ENCODE peak calls at places on chromosomes 12 and 14, in seven cellular contexts. E is naive thymus-derived CD4-positive, alpha-beta T cell; J is mesendoderm; O is aorta; K is prostate gland; I is uterus; Q is choroid plexus epithelial cell. P is an unnamed sample.

GRCh38 chr12:111488271-111488670 is 82.5 kb downstream of the SH2B3 start:
- DNase-seq in E (no peak), J (no peak), O (no peak), K (no peak), I (peak), Q (peak), P (no peak)

GRCh38 chr14:100440758-100441203 is 117.6 kb downstream of the SLC25A47 start:
- DNase-seq in E (no peak), J (no peak), O (no peak), K (no peak), I (no peak), Q (peak), P (no peak)

GRCh38 chr14:69716483-69717187 is 50.3 kb upstream of the SRSF5 start:
- DNase-seq in E (no peak), J (peak), O (peak), K (no peak), I (no peak), Q (peak), P (no peak)

GRCh38 chr14:31536201-31536960 is 24.8 kb upstream of the NUBPL start:
- DNase-seq in E (no peak), J (no peak), O (no peak), K (no peak), I (no peak), Q (no peak), P (no peak)

GRCh38 chr14:61140872-61141271 is 140.3 kb downstream of the TMEM30B start:
- DNase-seq in E (no peak), J (no peak), O (no peak), K (no peak), I (no peak), Q (peak), P (no peak)

GRCh38 chr12:52350021-52350620 is 17.2 kb downstream of the KRT85 start:
- DNase-seq in E (no peak), J (no peak), O (peak), K (no peak), I (no peak), Q (no peak), P (no peak)

GRCh38 chr12:32336261-32336660 is 63.1 kb upstream of the FGD4 start:
- DNase-seq in E (no peak), J (no peak), O (no peak), K (no peak), I (no peak), Q (peak), P (no peak)

GRCh38 chr14:65826946-65827345 is 414.4 kb downstream of the FUT8 start:
- DNase-seq in E (no peak), J (peak), O (no peak), K (no peak), I (no peak), Q (no peak), P (no peak)

GRCh38 chr12:108542320-108542719 is 18.7 kb downstream of the SART3 start:
- DNase-seq in E (no peak), J (no peak), O (no peak), K (no peak), I (no peak), Q (no peak), P (no peak)

GRCh38 chr12:124869011-124869665 is 5.5 kb upstream of the SCARB1 start:
- DNase-seq in E (no peak), J (peak), O (peak), K (no peak), I (no peak), Q (peak), P (no peak)

GRCh38 chr12:54262403-54262925 is 17.5 kb downstream of the CBX5 start:
- DNase-seq in E (no peak), J (peak), O (no peak), K (no peak), I (no peak), Q (peak), P (no peak)

GRCh38 chr14:100681111-100681510 is 45.6 kb upstream of the DLK1 start:
- DNase-seq in E (no peak), J (no peak), O (no peak), K (no peak), I (no peak), Q (no peak), P (no peak)

GRCh38 chr14:98101323-98101722 is 1170.7 kb downstream of the BCL11B start:
- DNase-seq in E (no peak), J (no peak), O (no peak), K (no peak), I (no peak), Q (no peak), P (no peak)

GRCh38 chr12:33786532-33786931 is 235.8 kb upstream of the ALG10 start:
- DNase-seq in E (no peak), J (no peak), O (no peak), K (no peak), I (no peak), Q (no peak), P (no peak)

GRCh38 chr14:105857223-105857815 is 330.9 kb downstream of the TMEM121 start:
- DNase-seq in E (no peak), J (no peak), O (peak), K (no peak), I (no peak), Q (no peak), P (no peak)

GRCh38 chr12:111428728-111429175 is 23.0 kb downstream of the SH2B3 start:
- DNase-seq in E (no peak), J (no peak), O (peak), K (no peak), I (no peak), Q (no peak), P (no peak)

GRCh38 chr12:76876696-76877229 is 2.1 kb downstream of the CSRP2 start:
- DNase-seq in E (no peak), J (no peak), O (no peak), K (no peak), I (no peak), Q (no peak), P (no peak)

GRCh38 chr14:58637040-58637390 is 747 bp upstream of the DACT1 start:
- DNase-seq in E (peak), J (no peak), O (peak), K (peak), I (peak), Q (peak), P (no peak)

GRCh38 chr14:104304451-104305351 is 166.3 kb downstream of the KIF26A start:
- DNase-seq in E (no peak), J (no peak), O (peak), K (no peak), I (no peak), Q (no peak), P (no peak)

GRCh38 chr14:91830777-91831176 is 36.6 kb downstream of the TC2N start:
- DNase-seq in E (no peak), J (peak), O (no peak), K (peak), I (no peak), Q (no peak), P (no peak)

GRCh38 chr12:52561880-52562449 is 9.0 kb upstream of the KRT71 start:
- DNase-seq in E (no peak), J (peak), O (no peak), K (no peak), I (no peak), Q (peak), P (no peak)

GRCh38 chr12:15956010-15956409 is 44.9 kb downstream of the DERA start:
- DNase-seq in E (no peak), J (no peak), O (no peak), K (no peak), I (no peak), Q (no peak), P (no peak)

GRCh38 chr12:28024231-28024995 is 51.9 kb upstream of the PTHLH start:
- DNase-seq in E (no peak), J (no peak), O (no peak), K (no peak), I (no peak), Q (peak), P (no peak)

GRCh38 chr12:124740691-124741137 is 123.0 kb downstream of the SCARB1 start:
- DNase-seq in E (no peak), J (peak), O (peak), K (no peak), I (no peak), Q (peak), P (no peak)

GRCh38 chr12:46266382-46266791 is 2.5 kb downstream of the SLC38A1 start:
- DNase-seq in E (peak), J (peak), O (no peak), K (no peak), I (no peak), Q (peak), P (peak)

GRCh38 chr14:91417134-91417982 is at the start of gene CCDC88C:
- DNase-seq in E (peak), J (peak), O (peak), K (peak), I (peak), Q (no peak), P (peak)

GRCh38 chr12:8819676-8819980 is 2.8 kb upstream of the A2ML1 start:
- DNase-seq in E (no peak), J (peak), O (no peak), K (no peak), I (no peak), Q (peak), P (no peak)

GRCh38 chr12:75862692-75863471 is 168.7 kb downstream of the PHLDA1 start:
- DNase-seq in E (no peak), J (no peak), O (no peak), K (no peak), I (no peak), Q (peak), P (no peak)

GRCh38 chr14:103108749-103109207 is 14.3 kb downstream of the EXOC3L4 start:
- DNase-seq in E (no peak), J (peak), O (no peak), K (no peak), I (peak), Q (peak), P (peak)

GRCh38 chr12:14769462-14769836 is 33.8 kb downstream of the WBP11 start:
- DNase-seq in E (no peak), J (peak), O (no peak), K (peak), I (peak), Q (peak), P (no peak)

GRCh38 chr12:47190271-47190750 is 110.6 kb upstream of the AMIGO2 start:
- DNase-seq in E (no peak), J (peak), O (no peak), K (no peak), I (no peak), Q (peak), P (no peak)

GRCh38 chr14:22502007-22502406 is 87.0 kb downstream of the DAD1 start:
- DNase-seq in E (no peak), J (no peak), O (peak), K (peak), I (peak), Q (no peak), P (no peak)

GRCh38 chr12:45315462-45315861 is 99.6 kb downstream of the ANO6 start:
- DNase-seq in E (no peak), J (peak), O (no peak), K (no peak), I (no peak), Q (no peak), P (no peak)

GRCh38 chr12:102479099-102479887 is 1.1 kb downstream of the IGF1 start:
- DNase-seq in E (no peak), J (peak), O (no peak), K (no peak), I (no peak), Q (no peak), P (no peak)
- H3K4me3 ChIP-seq in E (no peak), J (no peak), O (no peak), K (peak), I (peak), Q (no peak), P (no peak)

GRCh38 chr12:6442799-6443198 is 2.0 kb upstream of the CD27 start:
- DNase-seq in E (no peak), J (no peak), O (no peak), K (no peak), I (no peak), Q (no peak), P (no peak)
- H3K4me3 ChIP-seq in E (no peak), J (no peak), O (no peak), K (no peak), I (no peak), Q (no peak), P (no peak)

GRCh38 chr12:3042394-3042793 is 34.8 kb upstream of the TSPAN9 start:
- DNase-seq in E (no peak), J (no peak), O (no peak), K (no peak), I (no peak), Q (no peak), P (no peak)
- H3K4me3 ChIP-seq in E (no peak), J (no peak), O (no peak), K (no peak), I (no peak), Q (no peak), P (no peak)

GRCh38 chr12:56836317-56836716 is 73.2 kb downstream of the HSD17B6 start:
- DNase-seq in E (no peak), J (peak), O (no peak), K (peak), I (no peak), Q (peak), P (no peak)

GRCh38 chr12:56838602-56839488 is 75.7 kb downstream of the HSD17B6 start:
- DNase-seq in E (no peak), J (no peak), O (no peak), K (no peak), I (no peak), Q (peak), P (no peak)

GRCh38 chr12:56834886-56835285 is 71.8 kb downstream of the HSD17B6 start:
- DNase-seq in E (no peak), J (no peak), O (no peak), K (no peak), I (no peak), Q (no peak), P (no peak)

GRCh38 chr12:56839489-56840442 is 76.6 kb downstream of the HSD17B6 start:
- DNase-seq in E (no peak), J (peak), O (peak), K (peak), I (peak), Q (peak), P (peak)

GRCh38 chr12:56836800-56837663 is 73.9 kb downstream of the HSD17B6 start:
- DNase-seq in E (peak), J (no peak), O (no peak), K (no peak), I (no peak), Q (peak), P (peak)
- H3K4me3 ChIP-seq in E (peak), J (no peak), O (no peak), K (no peak), I (no peak), Q (no peak), P (no peak)

GRCh38 chr14:56002316-56002715 is 115.9 kb upstream of the PELI2 start:
- DNase-seq in E (no peak), J (peak), O (no peak), K (no peak), I (no peak), Q (peak), P (no peak)

GRCh38 chr14:56002876-56003625 is 115.2 kb upstream of the PELI2 start:
- DNase-seq in E (peak), J (no peak), O (no peak), K (no peak), I (no peak), Q (no peak), P (peak)

GRCh38 chr14:56004323-56004722 is 113.9 kb upstream of the PELI2 start:
- DNase-seq in E (no peak), J (no peak), O (no peak), K (no peak), I (no peak), Q (peak), P (no peak)

GRCh38 chr14:56005580-56006053 is 112.6 kb upstream of the PELI2 start:
- DNase-seq in E (no peak), J (peak), O (no peak), K (no peak), I (no peak), Q (no peak), P (no peak)

DNA sequence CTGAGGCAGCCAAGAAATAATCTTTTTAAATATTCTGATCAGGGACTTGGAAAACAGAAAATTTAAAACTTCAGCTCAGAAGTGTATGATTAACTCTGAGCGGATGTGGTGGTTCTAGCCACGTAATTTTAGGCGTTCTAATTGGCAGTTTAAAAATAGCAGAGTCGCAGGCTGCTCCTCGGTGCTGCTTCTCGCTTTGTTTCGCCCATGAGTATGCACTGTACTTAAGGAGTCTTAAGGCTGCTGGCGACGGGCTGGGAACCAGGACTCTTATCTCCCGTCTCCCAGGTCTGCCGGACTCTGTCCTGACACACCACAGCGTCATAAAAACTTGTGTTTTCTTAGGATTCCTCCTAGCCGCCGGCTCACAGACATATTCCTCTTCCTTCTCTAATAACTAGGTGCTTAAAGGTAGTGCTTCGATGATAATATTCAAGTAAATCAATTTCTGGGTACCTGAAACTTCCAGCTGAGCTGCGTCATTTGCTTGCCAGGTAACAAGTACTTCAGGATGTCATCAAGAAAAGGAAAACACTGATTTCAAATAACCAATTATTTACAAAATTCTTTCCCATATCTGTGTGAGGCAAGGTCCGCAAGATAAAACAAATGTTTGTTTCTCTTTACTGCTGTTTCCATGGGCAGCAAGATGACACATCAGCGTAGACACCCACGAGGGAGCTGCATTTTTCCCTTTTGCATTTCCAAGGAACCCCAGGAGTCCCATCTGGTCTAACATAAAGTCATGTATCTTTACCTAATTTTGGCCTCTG is 113.2 kb upstream of the PELI2 start:
- DNase-seq in E (peak), J (peak), O (peak), K (no peak), I (peak), Q (peak), P (peak)
- H3K4me3 ChIP-seq in E (no peak), J (no peak), O (no peak), K (no peak), I (peak), Q (peak), P (no peak)

DNA sequence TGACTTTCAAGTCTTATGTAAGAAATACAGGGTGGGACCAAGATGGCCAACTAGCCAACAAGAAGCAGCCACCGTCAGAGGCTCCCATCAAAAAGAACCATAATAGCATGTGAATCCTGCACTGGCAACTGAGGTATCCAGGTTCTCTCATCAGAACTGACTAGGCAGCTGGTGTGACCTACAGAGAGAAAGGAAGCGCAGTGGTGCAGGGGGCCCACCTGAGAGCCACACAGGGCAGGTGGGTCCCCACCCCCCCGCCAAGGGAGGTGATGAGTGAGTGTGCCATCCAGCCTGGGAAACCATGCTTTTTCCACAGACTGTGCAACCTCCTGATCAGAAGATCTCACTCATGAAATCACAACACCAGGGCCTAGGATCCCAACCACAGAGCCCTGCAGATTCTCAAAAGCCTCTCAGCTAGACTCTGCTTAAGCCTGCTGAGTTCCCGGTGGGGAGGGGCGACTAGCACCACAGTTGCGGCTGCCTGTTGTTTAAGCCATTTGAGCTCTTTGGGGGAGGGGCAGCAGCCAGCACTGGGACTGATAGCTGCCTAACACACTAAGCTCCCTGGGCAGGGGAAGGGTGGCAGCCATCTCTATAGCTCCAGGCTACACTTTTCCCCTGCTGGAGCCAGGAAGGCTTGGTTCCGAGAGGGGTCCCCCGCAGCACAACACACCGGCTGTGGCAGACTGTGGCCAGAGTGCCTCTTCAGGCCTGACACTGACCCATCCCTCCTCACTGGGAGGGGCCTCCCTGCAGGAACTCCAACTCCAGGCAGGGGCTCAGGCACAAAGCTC is 75.3 kb downstream of the GARIN6 start:
- DNase-seq in E (no peak), J (peak), O (no peak), K (no peak), I (no peak), Q (no peak), P (no peak)
- H3K4me3 ChIP-seq in E (no peak), J (no peak), O (no peak), K (no peak), I (no peak), Q (no peak), P (no peak)

DNA sequence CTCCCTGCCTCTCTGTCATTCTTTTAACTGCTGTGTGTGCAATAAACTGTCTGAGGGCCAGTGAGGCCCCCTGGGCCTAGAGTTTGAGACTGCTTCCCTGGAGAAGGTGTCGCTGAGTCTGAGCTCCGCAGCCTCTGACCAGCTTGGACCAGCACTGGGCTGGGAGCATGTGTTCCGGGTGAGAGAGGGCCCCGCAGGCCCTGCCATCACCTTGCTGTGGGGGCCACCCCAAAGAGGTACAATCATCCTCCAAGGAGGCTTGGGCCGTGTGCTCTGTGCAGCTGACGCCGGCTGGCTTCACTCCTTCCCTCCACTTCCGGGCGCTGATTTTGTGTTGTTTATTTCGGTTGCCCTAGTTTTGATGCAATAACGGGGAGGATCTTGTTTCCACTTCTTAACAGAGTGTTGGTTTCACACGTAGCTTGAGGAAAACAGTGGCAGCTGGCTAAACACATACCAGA is 121.5 kb downstream of the TMEM132C start:
- DNase-seq in E (no peak), J (no peak), O (no peak), K (no peak), I (peak), Q (no peak), P (no peak)
- H3K4me3 ChIP-seq in E (no peak), J (no peak), O (no peak), K (no peak), I (no peak), Q (no peak), P (no peak)

P was measured in Jurkat, Clone E6-1.